ENCODE peak calls at places on chromosomes 3 and 15, in nine cellular contexts. Y is A549, G is testis, I is GM12878, Z is fibroblast of lung, X is prostate gland, P is cardiac muscle cell, O is breast epithelium, F is kidney. S is an unnamed sample.

GRCh38 chr15:43969802-43970375 is 143.1 kb downstream of the WDR76 start:
- DNase-seq in Y (no peak), G (no peak), I (no peak), Z (no peak), X (no peak), P (no peak), O (no peak), F (no peak), S (no peak)

GRCh38 chr3:104178695-104179094 is 1188.0 kb upstream of the ALCAM start:
- DNase-seq in Y (no peak), G (no peak), I (no peak), Z (no peak), X (no peak), P (no peak), O (no peak), F (no peak), S (no peak)

GRCh38 chr15:67119238-67119846 is 53.9 kb downstream of the SMAD3 start:
- DNase-seq in Y (no peak), G (no peak), I (no peak), Z (no peak), X (no peak), P (no peak), O (no peak), F (no peak), S (no peak)

GRCh38 chr3:87855211-87855610 is 203.6 kb downstream of the CGGBP1 start:
- DNase-seq in Y (no peak), G (no peak), I (no peak), Z (no peak), X (no peak), P (no peak), O (no peak), F (no peak), S (no peak)

GRCh38 chr3:124800511-124801374 is 70.5 kb downstream of the UMPS start:
- DNase-seq in Y (no peak), G (peak; percentile 93), I (no peak), Z (peak; percentile 35), X (no peak), P (peak; percentile 80), O (no peak), F (no peak), S (no peak)

GRCh38 chr15:35505152-35505551 is 40.8 kb downstream of the DPH6 start:
- DNase-seq in Y (no peak), G (no peak), I (no peak), Z (no peak), X (no peak), P (no peak), O (no peak), F (no peak), S (no peak)

GRCh38 chr3:3800685-3801509 is 1.7 kb downstream of the LRRN1 start:
- DNase-seq in Y (no peak), G (peak; percentile 48), I (no peak), Z (no peak), X (peak; percentile 21), P (peak; percentile 47), O (peak; percentile 42), F (peak; percentile 74), S (no peak)

GRCh38 chr3:32405155-32405554 is 13.5 kb downstream of the CMTM7 start:
- DNase-seq in Y (no peak), G (no peak), I (no peak), Z (peak; percentile 51), X (no peak), P (no peak), O (no peak), F (no peak), S (no peak)

GRCh38 chr3:83968386-83968785 is 990.4 kb upstream of the CADM2 start:
- DNase-seq in Y (no peak), G (no peak), I (no peak), Z (no peak), X (no peak), P (no peak), O (no peak), F (no peak), S (no peak)

GRCh38 chr3:116920836-116921596 is 211.4 kb downstream of the TUSC7 start:
- DNase-seq in Y (no peak), G (no peak), I (no peak), Z (peak; percentile 1), X (no peak), P (no peak), O (no peak), F (no peak), S (peak; percentile 35)

GRCh38 chr3:11643212-11644087 is at the start of gene VGLL4:
- DNase-seq in Y (peak; percentile 79), G (peak; percentile 95), I (no peak), Z (peak; percentile 94), X (peak; percentile 88), P (peak; percentile 97), O (peak; percentile 75), F (peak; percentile 95), S (peak; percentile 70)

GRCh38 chr3:189803254-189803653 is 172.1 kb downstream of the TP63 start:
- DNase-seq in Y (no peak), G (no peak), I (no peak), Z (no peak), X (no peak), P (no peak), O (no peak), F (no peak), S (no peak)

GRCh38 chr3:100873624-100874023 is 119.6 kb downstream of the ABI3BP start:
- DNase-seq in Y (no peak), G (no peak), I (no peak), Z (no peak), X (no peak), P (no peak), O (no peak), F (no peak), S (no peak)

GRCh38 chr3:18652781-18653180 is 227.6 kb upstream of the SATB1 start:
- DNase-seq in Y (no peak), G (no peak), I (no peak), Z (no peak), X (no peak), P (no peak), O (no peak), F (no peak), S (no peak)

GRCh38 chr3:98532275-98532637 is 478 bp downstream of the GPR15 start:
- DNase-seq in Y (no peak), G (no peak), I (no peak), Z (no peak), X (no peak), P (no peak), O (no peak), F (no peak), S (no peak)

GRCh38 chr3:98531622-98532274 is at the start of gene GPR15:
- DNase-seq in Y (no peak), G (no peak), I (no peak), Z (no peak), X (no peak), P (no peak), O (no peak), F (no peak), S (no peak)

GRCh38 chr3:98534734-98535133 is 3.0 kb downstream of the GPR15 start:
- DNase-seq in Y (no peak), G (no peak), I (no peak), Z (no peak), X (no peak), P (no peak), O (no peak), F (no peak), S (no peak)

GRCh38 chr3:98534168-98534567 is 2.4 kb downstream of the GPR15 start:
- DNase-seq in Y (no peak), G (no peak), I (no peak), Z (no peak), X (no peak), P (no peak), O (no peak), F (no peak), S (no peak)

GRCh38 chr3:98532709-98533571 is 1.2 kb downstream of the GPR15 start:
- DNase-seq in Y (no peak), G (no peak), I (no peak), Z (no peak), X (no peak), P (no peak), O (no peak), F (no peak), S (no peak)
- H3K4me3 ChIP-seq in Y (no peak overlapping the region), G (no peak overlapping the region), I (peak overlapping the region; percentile 81), Z (no peak overlapping the region), X (no peak overlapping the region), P (no peak overlapping the region), O (no peak overlapping the region), F (no peak overlapping the region), S (no peak overlapping the region)

GRCh38 chr3:66800941-66801545 is 197.1 kb upstream of the KBTBD8 start:
- DNase-seq in Y (no peak), G (no peak), I (no peak), Z (peak; percentile 21), X (no peak), P (no peak), O (no peak), F (no peak), S (no peak)

GRCh38 chr3:66808891-66809578 is 189.1 kb upstream of the KBTBD8 start:
- DNase-seq in Y (no peak), G (peak; percentile 28), I (no peak), Z (no peak), X (no peak), P (no peak), O (no peak), F (no peak), S (no peak)

GRCh38 chr3:66797916-66798560 is 200.1 kb upstream of the KBTBD8 start:
- DNase-seq in Y (no peak), G (peak; percentile 38), I (no peak), Z (peak; percentile 86), X (no peak), P (peak; percentile 23), O (no peak), F (peak; percentile 84), S (no peak)

GRCh38 chr3:66803706-66804496 is 194.2 kb upstream of the KBTBD8 start:
- DNase-seq in Y (no peak), G (no peak), I (no peak), Z (no peak), X (no peak), P (no peak), O (no peak), F (no peak), S (no peak)

DNA sequence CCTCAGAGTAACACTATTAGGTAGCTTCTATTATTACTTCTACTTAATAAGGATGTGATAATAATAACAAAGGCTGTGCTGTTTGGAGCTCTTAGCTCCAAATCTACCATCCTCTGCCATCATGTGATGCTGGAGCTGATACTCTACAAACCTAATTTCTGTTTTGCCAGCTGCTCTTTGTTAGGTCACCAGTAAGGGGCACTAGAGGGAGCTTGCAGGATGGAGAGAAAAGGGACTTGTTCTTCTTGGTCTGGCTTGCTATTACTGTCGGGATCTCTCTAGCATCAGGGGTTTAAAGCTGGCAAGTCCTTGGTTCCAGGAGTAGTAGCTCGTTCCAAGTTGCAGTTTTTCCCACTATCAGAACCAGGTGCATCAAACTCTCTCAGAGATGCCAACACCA is 194.9 kb upstream of the KBTBD8 start:
- DNase-seq in Y (no peak), G (peak; percentile 16), I (no peak), Z (no peak), X (no peak), P (no peak), O (no peak), F (no peak), S (no peak)
- TF ChIP-seq CTCF in Y (no peak), G (peak; percentile 31), I (no peak), Z (no peak), X (no peak), P (peak; percentile 23), O (no peak), F (no peak), S (peak; percentile 26)

GRCh38 chr3:42589382-42590109 is 1.1 kb upstream of the SS18L2 start:
- DNase-seq in Y (no peak), G (no peak), I (no peak), Z (no peak), X (no peak), P (no peak), O (no peak), F (peak; percentile 49), S (no peak)
- H3K4me3 ChIP-seq in Y (peak overlapping the region; percentile 89), G (peak overlapping the region; percentile 70), I (peak overlapping the region; percentile 33), Z (no peak overlapping the region), X (no peak overlapping the region), P (no peak overlapping the region), O (peak overlapping the region; percentile 79), F (peak overlapping the region; percentile 69), S (peak overlapping the region; percentile 76)

GRCh38 chr3:128745742-128746141 is 19.8 kb downstream of the RAB7A start:
- DNase-seq in Y (no peak), G (no peak), I (no peak), Z (no peak), X (no peak), P (no peak), O (no peak), F (no peak), S (no peak)
- TF ChIP-seq CTCF in Y (no peak), G (no peak), I (no peak), Z (no peak), X (no peak), P (no peak), O (no peak), F (no peak), S (no peak)